ENCODE peak calls at places on chromosome 1, in five cellular contexts. One of them, this sample, is unnamed.

GRCh38 chr1:55716610-55717009 is 501.4 kb upstream of the USP24 start:
- DNase-seq in GM12878: no peak
- DNase-seq in stomach: no peak
- DNase-seq in transverse colon: no peak
- DNase-seq in H1: no peak
- DNase-seq in this sample: no peak

GRCh38 chr1:157245823-157246222 is 107.6 kb upstream of the ETV3 start:
- DNase-seq in transverse colon: no peak
- DNase-seq in stomach: no peak
- DNase-seq in GM12878: no peak
- DNase-seq in H1: no peak
- DNase-seq in this sample: no peak

GRCh38 chr1:213250041-213250440 is 199.0 kb downstream of the RPS6KC1 start:
- DNase-seq in transverse colon: no peak
- DNase-seq in GM12878: no peak
- DNase-seq in stomach: no peak
- DNase-seq in H1: no peak
- DNase-seq in this sample: no peak

GRCh38 chr1:236287356-236287755 is 5.6 kb upstream of the ERO1B start:
- DNase-seq in H1: no peak
- DNase-seq in transverse colon: no peak
- DNase-seq in stomach: no peak
- DNase-seq in GM12878: no peak
- DNase-seq in this sample: no peak

GRCh38 chr1:208234721-208235120 is 9.5 kb downstream of the PLXNA2 start:
- DNase-seq in stomach: no peak
- DNase-seq in H1: no peak
- DNase-seq in transverse colon: no peak
- DNase-seq in GM12878: no peak
- DNase-seq in this sample: no peak

GRCh38 chr1:78101514-78101913 is 55.7 kb downstream of the GIPC2 start:
- DNase-seq in GM12878: no peak
- DNase-seq in stomach: peak
- DNase-seq in H1: no peak
- DNase-seq in transverse colon: peak
- DNase-seq in this sample: no peak

GRCh38 chr1:60065199-60065598 is 8.4 kb downstream of the C1orf87 start:
- DNase-seq in transverse colon: no peak
- DNase-seq in H1: no peak
- DNase-seq in stomach: no peak
- DNase-seq in GM12878: no peak
- DNase-seq in this sample: no peak

GRCh38 chr1:32886012-32886827 is at the start of gene HPCA:
- DNase-seq in GM12878: no peak
- DNase-seq in H1: no peak
- DNase-seq in transverse colon: peak
- DNase-seq in stomach: peak
- DNase-seq in this sample: no peak

GRCh38 chr1:205967555-205968335 is 24.5 kb upstream of the SLC26A9 start:
- DNase-seq in transverse colon: no peak
- DNase-seq in H1: no peak
- DNase-seq in stomach: no peak
- DNase-seq in GM12878: no peak
- DNase-seq in this sample: no peak

GRCh38 chr1:219298581-219299148 is 125.0 kb downstream of the LYPLAL1 start:
- DNase-seq in GM12878: no peak
- DNase-seq in H1: no peak
- DNase-seq in transverse colon: no peak
- DNase-seq in stomach: no peak
- DNase-seq in this sample: no peak

GRCh38 chr1:223700942-223701637 is 11.2 kb upstream of the CAPN2 start:
- DNase-seq in GM12878: no peak
- DNase-seq in H1: no peak
- DNase-seq in stomach: no peak
- DNase-seq in transverse colon: no peak
- DNase-seq in this sample: no peak

GRCh38 chr1:235486321-235486720 is 17.9 kb downstream of the B3GALNT2 start:
- DNase-seq in GM12878: no peak
- DNase-seq in transverse colon: no peak
- DNase-seq in H1: no peak
- DNase-seq in stomach: no peak
- DNase-seq in this sample: no peak

GRCh38 chr1:90990779-90991178 is 31.1 kb downstream of the ZNF644 start:
- DNase-seq in stomach: no peak
- DNase-seq in transverse colon: no peak
- DNase-seq in H1: no peak
- DNase-seq in GM12878: no peak
- DNase-seq in this sample: no peak

GRCh38 chr1:169271094-169271493 is 96.5 kb downstream of the NME7 start:
- DNase-seq in GM12878: no peak
- DNase-seq in H1: no peak
- DNase-seq in transverse colon: no peak
- DNase-seq in stomach: no peak
- DNase-seq in this sample: no peak

GRCh38 chr1:174953170-174953569 is 46.6 kb upstream of the CACYBP start:
- DNase-seq in transverse colon: no peak
- DNase-seq in H1: no peak
- DNase-seq in stomach: no peak
- DNase-seq in GM12878: no peak
- DNase-seq in this sample: no peak

GRCh38 chr1:171988243-171988642 is 146.9 kb downstream of the DNM3 start:
- DNase-seq in GM12878: no peak
- DNase-seq in H1: no peak
- DNase-seq in transverse colon: no peak
- DNase-seq in stomach: no peak
- DNase-seq in this sample: no peak

GRCh38 chr1:13976485-13976884 is 276.5 kb downstream of the PRDM2 start:
- DNase-seq in H1: no peak
- DNase-seq in GM12878: no peak
- DNase-seq in transverse colon: no peak
- DNase-seq in stomach: no peak
- DNase-seq in this sample: no peak

GRCh38 chr1:59290173-59290954 is 6.5 kb upstream of the FGGY start:
- DNase-seq in transverse colon: peak
- DNase-seq in H1: peak
- DNase-seq in stomach: peak
- DNase-seq in GM12878: no peak
- DNase-seq in this sample: no peak

GRCh38 chr1:165441166-165441955 is 3.6 kb downstream of the RXRG start:
- DNase-seq in stomach: no peak
- DNase-seq in transverse colon: no peak
- DNase-seq in H1: no peak
- DNase-seq in GM12878: no peak
- DNase-seq in this sample: no peak

GRCh38 chr1:31977361-31978131 is 36.1 kb upstream of the KHDRBS1 start:
- DNase-seq in GM12878: no peak
- DNase-seq in stomach: no peak
- DNase-seq in H1: peak
- DNase-seq in transverse colon: no peak
- DNase-seq in this sample: no peak

GRCh38 chr1:63214553-63214952 is 107.8 kb upstream of the FOXD3 start:
- DNase-seq in transverse colon: no peak
- DNase-seq in GM12878: no peak
- DNase-seq in H1: no peak
- DNase-seq in stomach: no peak
- DNase-seq in this sample: no peak

GRCh38 chr1:186178426-186179043 is 196.5 kb downstream of the TPR start:
- DNase-seq in GM12878: no peak
- DNase-seq in stomach: no peak
- DNase-seq in transverse colon: no peak
- DNase-seq in H1: no peak
- DNase-seq in this sample: no peak

GRCh38 chr1:68197891-68198290 is 34.4 kb downstream of the WLS start:
- DNase-seq in stomach: no peak
- DNase-seq in transverse colon: no peak
- DNase-seq in H1: no peak
- DNase-seq in GM12878: no peak
- DNase-seq in this sample: no peak

GRCh38 chr1:223834660-223835263 is 11.0 kb downstream of the TP53BP2 start:
- DNase-seq in stomach: no peak
- DNase-seq in GM12878: no peak
- DNase-seq in transverse colon: no peak
- DNase-seq in H1: no peak
- DNase-seq in this sample: no peak

GRCh38 chr1:51636191-51636590 is 19.3 kb downstream of the OSBPL9 start:
- DNase-seq in H1: no peak
- DNase-seq in GM12878: no peak
- DNase-seq in transverse colon: no peak
- DNase-seq in stomach: no peak
- DNase-seq in this sample: no peak

GRCh38 chr1:39733161-39733560 is 5.5 kb upstream of the PPIE start:
- DNase-seq in H1: no peak
- DNase-seq in stomach: no peak
- DNase-seq in GM12878: no peak
- DNase-seq in transverse colon: no peak
- DNase-seq in this sample: no peak

GRCh38 chr1:201605385-201605747 is 66.4 kb downstream of the NAV1 start:
- DNase-seq in stomach: no peak
- DNase-seq in transverse colon: no peak
- DNase-seq in H1: no peak
- DNase-seq in GM12878: no peak
- DNase-seq in this sample: no peak

GRCh38 chr1:200247513-200247912 is 162.3 kb downstream of the ZNF281 start:
- DNase-seq in stomach: no peak
- DNase-seq in H1: no peak
- DNase-seq in GM12878: no peak
- DNase-seq in transverse colon: no peak
- DNase-seq in this sample: no peak

GRCh38 chr1:242401937-242402336 is 122.6 kb downstream of the PLD5 start:
- DNase-seq in stomach: no peak
- DNase-seq in GM12878: no peak
- DNase-seq in H1: no peak
- DNase-seq in transverse colon: no peak
- DNase-seq in this sample: no peak

GRCh38 chr1:196466656-196467055 is 141.6 kb downstream of the KCNT2 start:
- DNase-seq in H1: no peak
- DNase-seq in stomach: no peak
- DNase-seq in GM12878: no peak
- DNase-seq in transverse colon: no peak
- DNase-seq in this sample: no peak

GRCh38 chr1:6221210-6221784 is 14.5 kb downstream of the ICMT start:
- DNase-seq in H1: no peak
- DNase-seq in stomach: no peak
- DNase-seq in transverse colon: no peak
- DNase-seq in GM12878: no peak
- DNase-seq in this sample: no peak

GRCh38 chr1:4745560-4745959 is 91.2 kb downstream of the AJAP1 start:
- DNase-seq in transverse colon: no peak
- DNase-seq in H1: no peak
- DNase-seq in stomach: no peak
- DNase-seq in GM12878: no peak
- DNase-seq in this sample: no peak

DNA sequence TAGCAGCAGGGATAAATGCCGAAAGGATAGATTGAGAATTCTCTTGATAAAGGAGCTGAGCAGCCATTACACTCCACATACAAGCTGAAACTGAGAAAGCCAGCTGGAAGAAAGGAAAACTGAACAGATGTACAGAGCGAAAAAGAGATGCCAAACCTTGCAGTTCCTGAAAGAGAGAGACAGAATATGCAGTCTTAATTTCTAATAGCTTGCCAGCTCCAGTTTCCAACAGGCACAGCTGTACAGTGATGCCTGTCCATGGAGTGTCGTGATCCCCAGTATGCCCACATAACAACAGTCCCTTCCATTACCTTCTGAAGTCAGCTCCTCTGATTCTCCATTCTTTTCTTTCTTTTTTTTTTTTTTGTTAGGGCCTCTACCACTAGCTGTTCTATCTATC is 22.7 kb downstream of the ABL2 start:
- DNase-seq in stomach: no peak
- DNase-seq in transverse colon: no peak
- DNase-seq in GM12878: no peak
- DNase-seq in H1: no peak
- DNase-seq in this sample: no peak
- TF ChIP-seq POLR2A in stomach: no peak
- TF ChIP-seq POLR2A in transverse colon: no peak
- TF ChIP-seq POLR2A in GM12878: no peak
- TF ChIP-seq POLR2A in H1: no peak
- TF ChIP-seq POLR2A in this sample: no peak

DNA sequence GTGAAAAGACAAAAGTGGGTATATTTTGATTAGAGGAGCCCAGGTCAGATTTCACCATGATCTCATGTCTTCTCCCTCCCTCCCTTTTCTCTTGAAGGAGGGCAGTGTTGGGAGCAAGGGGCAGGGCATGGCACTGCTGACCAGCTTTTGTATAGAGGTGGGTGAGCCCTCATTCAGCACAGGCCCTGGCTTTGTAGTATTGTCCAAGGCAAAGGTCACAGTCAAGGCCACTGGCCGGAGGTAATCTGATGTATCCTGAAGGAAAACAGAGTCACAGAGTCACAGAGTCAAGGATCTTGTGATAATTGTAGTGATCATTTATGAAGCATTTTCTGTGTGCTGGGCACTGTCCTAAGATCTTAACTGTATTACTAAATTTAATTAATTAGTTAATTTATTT is 11.9 kb downstream of the ITGA10 start:
- DNase-seq in H1: no peak
- DNase-seq in GM12878: no peak
- DNase-seq in stomach: no peak
- DNase-seq in transverse colon: no peak
- DNase-seq in this sample: no peak
- TF ChIP-seq EP300 in H1: no peak
- TF ChIP-seq EP300 in GM12878: no peak
- TF ChIP-seq EP300 in stomach: no peak
- TF ChIP-seq EP300 in transverse colon: no peak
- TF ChIP-seq EP300 in this sample: no peak

DNA sequence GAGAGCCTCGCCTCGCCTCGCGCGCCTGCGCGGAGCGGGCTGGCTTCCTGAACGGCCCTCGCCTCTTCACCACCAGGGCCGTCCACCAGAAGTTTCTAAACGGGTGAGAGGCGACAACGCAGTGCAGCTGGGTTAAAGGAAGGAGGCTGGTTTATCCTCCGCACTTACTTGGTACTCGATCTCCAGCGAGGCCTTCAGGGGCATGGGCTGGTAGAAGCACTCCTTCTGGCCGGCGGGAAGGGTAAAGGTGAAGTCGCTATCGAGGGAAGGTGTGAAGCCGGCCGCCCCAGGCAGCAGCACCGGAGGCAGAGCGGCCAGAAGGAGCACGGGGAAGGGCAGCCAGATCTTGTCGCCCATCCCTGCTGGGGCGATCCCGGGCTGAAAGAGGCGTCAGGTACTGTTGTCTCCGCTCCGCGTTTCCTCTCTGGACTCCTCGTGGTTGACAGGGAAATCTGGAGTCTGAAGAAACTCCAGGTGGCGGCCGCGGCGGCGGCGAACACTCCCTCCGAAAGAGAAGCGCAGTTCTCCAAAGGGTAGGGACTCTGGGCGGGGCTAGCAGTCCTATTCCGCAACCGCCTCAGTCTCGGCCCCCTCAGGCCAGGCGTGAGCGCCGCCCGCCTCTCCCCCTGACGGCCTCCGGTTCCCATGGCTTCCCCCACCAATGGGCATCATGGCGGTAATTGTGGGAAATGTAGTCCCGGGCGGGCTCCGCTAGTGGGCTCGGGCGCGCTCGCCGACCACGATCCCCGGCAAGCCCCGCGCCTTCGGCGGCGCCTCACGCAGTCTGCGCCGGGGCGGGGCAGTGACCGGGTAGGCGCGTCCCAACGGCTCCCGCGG is at the start of gene TMED5:
- DNase-seq in H1: peak
- DNase-seq in transverse colon: peak
- DNase-seq in GM12878: peak
- DNase-seq in stomach: peak
- DNase-seq in this sample: peak
- TF ChIP-seq POLR2AphosphoS5 in H1: peak
- TF ChIP-seq POLR2AphosphoS5 in transverse colon: peak
- TF ChIP-seq POLR2AphosphoS5 in GM12878: peak
- TF ChIP-seq POLR2AphosphoS5 in stomach: peak
- TF ChIP-seq POLR2AphosphoS5 in this sample: no peak

GRCh38 chr1:159929155-159930051 is 4.1 kb upstream of the TAGLN2 start:
- DNase-seq in GM12878: no peak
- DNase-seq in transverse colon: no peak
- DNase-seq in stomach: peak
- DNase-seq in H1: no peak
- DNase-seq in this sample: no peak
- TF ChIP-seq POLR2A in GM12878: no peak
- TF ChIP-seq POLR2A in transverse colon: no peak
- TF ChIP-seq POLR2A in stomach: no peak
- TF ChIP-seq POLR2A in H1: no peak
- TF ChIP-seq POLR2A in this sample: no peak